ENCODE peak calls at places on chromosomes 6 and 20, in eight cellular contexts. Y is GM04504; P is heart left ventricle; M is activated CD4-positive, alpha-beta T cell treated with anti-CD3 and anti-CD28 coated beads, Interleukin-2, amount 10 ng/mL, durations not matched to agents 7 days and 5 days; R is stimulated activated CD4-positive, alpha-beta T cell treated with anti-CD3 and anti-CD28 coated beads, Interleukin-4, amount 100 ng/mL, for 48 hours; W is EH; L is cerebellar cortex; N is DMS79. O is an unnamed sample.

GRCh38 chr6:47626782-47627181 is 71.6 kb upstream of the ADGRF4 start:
- DNase-seq in Y (no peak), P (no peak), M (no peak), R (no peak), W (no peak), L (no peak), N (no peak), O (no peak)

GRCh38 chr20:50318709-50319108 is 128.1 kb downstream of the CEBPB start:
- DNase-seq in Y (no peak), P (no peak), M (no peak), R (no peak), W (no peak), L (no peak), N (no peak), O (no peak)

GRCh38 chr6:101011165-101011564 is 130.0 kb upstream of the ASCC3 start:
- DNase-seq in Y (no peak), P (no peak), M (peak), R (peak), W (peak), L (no peak), N (no peak), O (no peak)

GRCh38 chr20:9052136-9052535 is 16.8 kb upstream of the PLCB4 start:
- DNase-seq in Y (no peak), P (no peak), M (no peak), R (no peak), W (no peak), L (no peak), N (no peak), O (no peak)

GRCh38 chr6:107064579-107065065 is 36.6 kb downstream of the MTRES1 start:
- DNase-seq in Y (peak), P (no peak), M (peak), R (peak), W (peak), L (no peak), N (no peak), O (peak)

GRCh38 chr20:45014671-45015415 is 48.5 kb downstream of the STK4 start:
- DNase-seq in Y (peak), P (no peak), M (no peak), R (no peak), W (peak), L (no peak), N (no peak), O (peak)

GRCh38 chr6:22112490-22112889 is 184.3 kb downstream of the PRL start:
- DNase-seq in Y (no peak), P (no peak), M (no peak), R (no peak), W (no peak), L (no peak), N (no peak), O (no peak)

GRCh38 chr20:58436868-58437645 is 48.0 kb downstream of the VAPB start:
- DNase-seq in Y (no peak), P (no peak), M (no peak), R (no peak), W (no peak), L (no peak), N (no peak), O (no peak)

GRCh38 chr20:35673884-35674283 is 9.2 kb upstream of the CPNE1 start:
- DNase-seq in Y (no peak), P (no peak), M (no peak), R (no peak), W (no peak), L (peak), N (no peak), O (no peak)

GRCh38 chr6:38570750-38571149 is 69.0 kb downstream of the BTBD9 start:
- DNase-seq in Y (no peak), P (no peak), M (no peak), R (no peak), W (peak), L (peak), N (no peak), O (peak)

GRCh38 chr6:102390541-102390940 is 997.0 kb downstream of the GRIK2 start:
- DNase-seq in Y (no peak), P (no peak), M (no peak), R (no peak), W (no peak), L (no peak), N (no peak), O (no peak)

GRCh38 chr20:6698056-6698455 is 69.4 kb upstream of the BMP2 start:
- DNase-seq in Y (no peak), P (no peak), M (no peak), R (no peak), W (no peak), L (no peak), N (no peak), O (no peak)

GRCh38 chr6:11275598-11275997 is 43.1 kb upstream of the NEDD9 start:
- DNase-seq in Y (no peak), P (no peak), M (peak), R (no peak), W (no peak), L (no peak), N (no peak), O (no peak)

GRCh38 chr20:24723953-24724352 is 225.1 kb upstream of the CST7 start:
- DNase-seq in Y (no peak), P (no peak), M (no peak), R (no peak), W (no peak), L (no peak), N (no peak), O (no peak)

GRCh38 chr20:63102720-63103375 is 96.1 kb upstream of the BHLHE23 start:
- DNase-seq in Y (peak), P (peak), M (peak), R (peak), W (peak), L (peak), N (peak), O (peak)

GRCh38 chr6:149473080-149474052 is 11.4 kb downstream of the ZC3H12D start:
- DNase-seq in Y (no peak), P (no peak), M (no peak), R (no peak), W (no peak), L (no peak), N (peak), O (no peak)

GRCh38 chr6:33815854-33816253 is 12.1 kb upstream of the MLN start:
- DNase-seq in Y (no peak), P (no peak), M (peak), R (no peak), W (peak), L (peak), N (peak), O (peak)

GRCh38 chr6:43090557-43090952 is 14.4 kb downstream of the PTK7 start:
- DNase-seq in Y (no peak), P (no peak), M (no peak), R (no peak), W (peak), L (peak), N (peak), O (no peak)

GRCh38 chr6:34523441-34524206 is 32.5 kb downstream of the SPDEF start:
- DNase-seq in Y (no peak), P (peak), M (no peak), R (no peak), W (no peak), L (peak), N (no peak), O (no peak)

GRCh38 chr6:68282646-68283045 is 352.4 kb upstream of the ADGRB3 start:
- DNase-seq in Y (no peak), P (no peak), M (no peak), R (no peak), W (no peak), L (no peak), N (no peak), O (no peak)

GRCh38 chr6:137236581-137237355 is 17.6 kb upstream of the IFNGR1 start:
- DNase-seq in Y (no peak), P (no peak), M (no peak), R (no peak), W (peak), L (no peak), N (no peak), O (no peak)

O was measured in fibroblast of mammary gland.